ENCODE peak calls at places on chromosomes 4 and X, in nine cellular contexts. J is AG09309, K is fibroblast of pulmonary artery, F is RWPE2, L is cardiac fibroblast, Y is heart left ventricle, P is AG10803, N is astrocyte of the spinal cord, M is lower leg skin. W is an unnamed sample.

GRCh38 chrX:69000857-69001256 is 164.4 kb downstream of the PJA1 start:
- DNase-seq in L (no peak), F (no peak), P (no peak), N (no peak), M (no peak), J (no peak), Y (no peak), K (no peak), W (no peak)

GRCh38 chrX:16528620-16529019 is 121.3 kb upstream of the S100G start:
- DNase-seq in N (no peak), K (no peak), F (no peak), P (no peak), J (no peak), L (no peak), M (no peak), Y (no peak), W (no peak)

GRCh38 chrX:153926863-153927685 is 1.0 kb upstream of the ARHGAP4 start:
- DNase-seq in Y (peak), J (no peak), F (no peak), N (no peak), L (peak), K (peak), P (peak), M (no peak), W (peak)

GRCh38 chr4:39636786-39637185 is 1.9 kb downstream of the SMIM14 start:
- DNase-seq in L (peak), J (no peak), F (no peak), P (no peak), M (peak), N (peak), Y (no peak), K (no peak), W (no peak)

GRCh38 chrX:150533863-150534262 is 34.6 kb upstream of the MTM1 start:
- DNase-seq in J (no peak), N (no peak), M (no peak), K (no peak), L (no peak), P (no peak), Y (no peak), F (no peak), W (no peak)

GRCh38 chr4:10421344-10422055 is 35.7 kb downstream of the ZNF518B start:
- DNase-seq in Y (no peak), P (no peak), F (no peak), J (no peak), K (no peak), N (no peak), M (no peak), L (no peak), W (no peak)

GRCh38 chr4:46254788-46255187 is 130.9 kb upstream of the GABRG1 start:
- DNase-seq in K (no peak), J (no peak), L (peak), Y (no peak), P (no peak), N (peak), M (no peak), F (no peak), W (no peak)

GRCh38 chrX:136162827-136163427 is 15.6 kb downstream of the FHL1 start:
- DNase-seq in P (peak), K (peak), F (no peak), N (peak), Y (peak), L (peak), M (no peak), J (no peak), W (peak)

GRCh38 chrX:79147477-79147876 is 3.0 kb downstream of the GPR174 start:
- DNase-seq in K (no peak), P (no peak), M (no peak), J (no peak), N (no peak), F (no peak), L (no peak), Y (no peak), W (no peak)

GRCh38 chr4:105909699-105910340 is 14.5 kb downstream of the NPNT start:
- DNase-seq in K (no peak), F (peak), P (no peak), M (no peak), L (no peak), J (no peak), Y (no peak), N (no peak), W (peak)

GRCh38 chrX:153438522-153438921 is 7.3 kb downstream of the TREX2 start:
- DNase-seq in P (peak), J (no peak), K (peak), L (peak), M (no peak), N (peak), F (no peak), Y (no peak), W (no peak)

GRCh38 chr4:5708829-5709680 is 696 bp upstream of the EVC2 start:
- DNase-seq in J (no peak), Y (no peak), K (no peak), L (no peak), P (peak), F (no peak), M (no peak), N (no peak), W (no peak)

GRCh38 chr4:71141125-71141524 is 147.7 kb downstream of the DCK start:
- DNase-seq in J (no peak), L (no peak), F (no peak), M (no peak), Y (no peak), P (no peak), N (no peak), K (peak), W (no peak)

GRCh38 chrX:102018208-102018607 is 86.4 kb upstream of the ZMAT1 start:
- DNase-seq in M (no peak), P (no peak), L (no peak), N (no peak), J (no peak), Y (no peak), K (no peak), F (no peak), W (no peak)

GRCh38 chrX:53716328-53717088 is 30.0 kb upstream of the HUWE1 start:
- DNase-seq in L (no peak), M (no peak), K (peak), F (no peak), N (peak), P (peak), J (no peak), Y (no peak), W (peak)

GRCh38 chrX:136130931-136131843 is 16.1 kb upstream of the FHL1 start:
- DNase-seq in F (peak), P (peak), J (peak), Y (no peak), N (peak), M (no peak), K (peak), L (peak), W (peak)

GRCh38 chr4:153507679-153508073 is 41.5 kb downstream of the TMEM131L start:
- DNase-seq in P (no peak), F (no peak), K (no peak), Y (no peak), M (no peak), L (no peak), J (no peak), N (no peak), W (no peak)

GRCh38 chr4:11418610-11419009 is 10.1 kb downstream of the HS3ST1 start:
- DNase-seq in F (no peak), J (no peak), K (no peak), L (no peak), M (no peak), Y (no peak), P (no peak), N (no peak), W (no peak)

GRCh38 chr4:166091914-166092510 is 219.0 kb downstream of the TLL1 start:
- DNase-seq in M (no peak), N (peak), J (peak), L (peak), P (peak), F (no peak), Y (no peak), K (peak), W (peak)

GRCh38 chr4:77193511-77194236 is 36.7 kb downstream of the CCNG2 start:
- DNase-seq in K (no peak), Y (peak), P (no peak), J (no peak), N (no peak), M (peak), F (no peak), L (no peak), W (no peak)

GRCh38 chr4:151865327-151865726 is 104.5 kb upstream of the GATB start:
- DNase-seq in P (no peak), J (no peak), F (no peak), K (no peak), L (no peak), Y (peak), N (no peak), M (no peak), W (no peak)

GRCh38 chr4:125010776-125011503 is 298.4 kb upstream of the ANKRD50 start:
- DNase-seq in M (no peak), K (peak), J (no peak), Y (no peak), F (no peak), N (no peak), L (no peak), P (no peak), W (peak)

GRCh38 chr4:110344165-110344564 is 131.8 kb upstream of the ENPEP start:
- DNase-seq in F (no peak), N (peak), P (no peak), K (peak), Y (no peak), L (peak), J (no peak), M (no peak), W (peak)

GRCh38 chrX:44961817-44962607 is 89.0 kb downstream of the KDM6A start:
- DNase-seq in P (no peak), J (no peak), L (no peak), N (no peak), F (no peak), M (no peak), K (no peak), Y (no peak), W (no peak)

GRCh38 chr4:148774134-148774533 is 331.9 kb upstream of the NR3C2 start:
- DNase-seq in Y (no peak), P (no peak), L (no peak), J (no peak), F (no peak), K (no peak), M (no peak), N (no peak), W (no peak)

GRCh38 chr4:148773313-148773712 is 331.1 kb upstream of the NR3C2 start:
- DNase-seq in L (no peak), Y (no peak), F (no peak), N (no peak), K (no peak), P (no peak), M (no peak), J (no peak), W (no peak)

GRCh38 chr4:148770848-148771247 is 328.6 kb upstream of the NR3C2 start:
- DNase-seq in J (no peak), K (no peak), Y (no peak), N (no peak), L (no peak), P (no peak), M (no peak), F (no peak), W (no peak)

GRCh38 chr4:148764720-148765119 is 322.5 kb upstream of the NR3C2 start:
- DNase-seq in J (no peak), M (no peak), Y (no peak), N (no peak), L (no peak), P (no peak), K (no peak), F (no peak), W (no peak)

GRCh38 chr4:148770377-148770776 is 328.2 kb upstream of the NR3C2 start:
- DNase-seq in L (no peak), K (no peak), N (no peak), M (no peak), J (no peak), Y (no peak), F (no peak), P (no peak), W (no peak)
- TF ChIP-seq CTCF in L (no peak), K (no peak), N (no peak), M (no peak), J (no peak), Y (peak), F (no peak), P (no peak), W (no peak)

GRCh38 chr4:139665079-139665689 is 435 bp upstream of the MGST2 start:
- DNase-seq in F (no peak), L (no peak), M (no peak), K (no peak), Y (no peak), N (no peak), P (no peak), J (no peak), W (no peak)
- H3K4me3 ChIP-seq in F (peak), L (peak), M (no peak), K (peak), Y (peak), N (peak), P (peak), J (peak), W (peak)

DNA sequence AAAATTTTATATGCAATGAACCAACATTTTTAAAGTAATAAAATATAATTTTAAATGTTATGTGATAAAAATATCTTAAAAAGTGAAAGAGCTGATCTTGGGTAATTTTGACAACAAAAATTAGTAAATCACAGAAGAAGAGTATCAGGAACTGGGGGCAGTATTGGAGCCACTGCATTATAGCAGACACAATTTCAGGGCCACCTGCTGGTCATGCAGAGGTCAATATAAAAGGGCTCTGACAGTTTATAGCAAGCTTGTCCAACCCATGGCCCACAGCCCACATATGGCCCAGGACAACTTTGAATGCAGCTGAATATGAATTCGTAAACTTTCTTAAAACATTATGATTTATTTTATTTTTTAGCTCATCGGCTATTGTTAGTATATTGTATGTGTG is 13.0 kb upstream of the LEF1 start:
- DNase-seq in K (no peak), F (no peak), P (no peak), M (no peak), Y (no peak), N (no peak), L (no peak), J (no peak), W (no peak)
- TF ChIP-seq CTCF in K (no peak), F (peak), P (peak), M (no peak), Y (no peak), N (no peak), L (no peak), J (no peak), W (no peak)

DNA sequence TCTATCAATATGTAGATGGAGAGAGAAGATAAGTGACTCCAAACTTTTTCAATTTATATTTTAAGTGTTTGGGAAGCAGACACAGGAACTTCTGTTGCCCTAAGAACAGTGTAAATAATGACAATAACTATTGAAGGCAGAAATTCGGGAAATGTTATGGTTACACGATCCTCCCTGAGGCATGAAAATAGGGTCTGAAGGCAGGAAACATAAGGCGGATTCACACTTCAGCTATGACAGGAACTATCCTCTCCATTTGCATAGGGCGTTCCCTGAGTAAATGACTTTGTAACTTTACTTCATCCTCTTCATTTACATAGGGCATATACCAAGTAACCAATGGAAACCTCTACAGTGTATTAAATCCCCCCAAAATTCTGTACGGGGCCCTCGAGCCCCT is 2504.4 kb downstream of the ARAP2 start:
- DNase-seq in J (no peak), F (no peak), L (no peak), Y (no peak), M (no peak), K (no peak), N (no peak), P (no peak), W (no peak)
- H3K4me3 ChIP-seq in J (no peak), F (no peak), L (no peak), Y (no peak), M (no peak), K (no peak), N (no peak), P (no peak), W (no peak)

DNA sequence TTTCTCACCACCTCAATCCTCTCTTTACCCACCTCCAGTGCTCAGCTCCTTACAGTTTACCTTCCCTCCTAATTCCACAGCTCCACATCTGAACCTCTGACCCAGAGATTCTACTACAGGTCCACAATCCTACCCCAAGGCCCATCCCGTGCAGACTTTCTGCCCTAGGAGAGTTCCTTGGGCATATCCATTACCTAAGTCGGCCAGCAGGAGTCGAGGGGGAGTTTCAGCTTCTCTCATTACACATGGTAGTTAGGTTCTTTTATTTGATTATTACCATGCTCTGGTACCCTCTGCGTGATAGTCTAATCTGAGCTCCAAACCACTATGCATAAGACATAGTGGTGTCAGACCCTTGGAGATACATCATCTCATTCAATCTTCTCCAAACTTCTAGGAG is 117.9 kb downstream of the SH3RF1 start:
- DNase-seq in J (no peak), K (no peak), P (no peak), F (no peak), N (no peak), Y (no peak), L (no peak), M (no peak), W (no peak)
- TF ChIP-seq CTCF in J (peak), K (peak), P (peak), F (no peak), N (no peak), Y (no peak), L (peak), M (no peak), W (peak)

GRCh38 chr4:38065900-38066299 is 105.7 kb downstream of the PTTG2 start:
- DNase-seq in N (no peak), L (no peak), Y (no peak), F (no peak), K (no peak), J (no peak), P (no peak), M (no peak), W (no peak)

GRCh38 chr4:38062894-38063168 is 102.6 kb downstream of the PTTG2 start:
- DNase-seq in L (no peak), J (no peak), M (no peak), F (no peak), K (no peak), N (no peak), Y (no peak), P (no peak), W (no peak)

GRCh38 chr4:38065181-38065580 is 105.0 kb downstream of the PTTG2 start:
- DNase-seq in F (no peak), P (no peak), Y (no peak), M (peak), N (no peak), L (no peak), J (no peak), K (no peak), W (no peak)

GRCh38 chr4:38060829-38061431 is 100.7 kb downstream of the PTTG2 start:
- DNase-seq in M (no peak), Y (no peak), K (peak), N (peak), L (peak), J (no peak), F (no peak), P (no peak), W (no peak)

DNA sequence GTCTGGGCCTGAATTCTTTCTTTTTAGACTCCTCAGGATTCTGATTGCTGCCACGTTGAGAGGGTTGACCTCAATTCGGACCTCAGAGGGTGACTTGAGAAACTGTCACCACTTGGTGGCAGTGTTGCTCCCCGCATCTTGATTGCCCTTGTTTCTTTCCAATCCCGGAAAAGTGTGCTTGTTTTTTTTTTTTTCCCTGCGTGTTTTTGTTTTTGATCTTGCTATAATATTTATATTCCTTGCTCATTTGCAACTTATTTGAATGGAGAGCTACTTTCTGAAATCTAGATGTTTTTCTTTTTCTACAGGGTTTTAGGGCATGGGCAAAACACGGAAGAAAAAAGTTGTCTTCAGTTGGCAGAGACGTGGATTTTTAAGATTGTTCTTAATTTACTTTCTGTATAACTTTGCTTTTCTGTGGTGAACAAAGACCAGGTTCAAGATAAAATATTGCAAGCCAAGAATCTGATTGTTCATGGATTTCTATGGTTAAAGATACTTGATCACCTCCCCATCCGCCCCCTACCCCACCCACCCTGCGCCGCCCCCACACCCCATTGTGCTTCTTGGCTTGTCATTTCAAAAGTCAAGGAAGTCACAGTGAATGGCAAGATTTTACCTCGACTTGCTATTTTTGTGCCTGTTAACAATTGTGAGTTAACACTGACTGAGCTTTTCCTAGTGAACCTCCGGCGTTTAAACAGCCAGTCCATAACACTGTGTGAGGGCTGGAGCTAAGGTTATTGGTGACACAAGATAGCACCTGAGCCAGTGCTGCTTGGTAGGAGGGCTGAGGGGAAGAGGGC is 102.1 kb downstream of the PTTG2 start:
- DNase-seq in Y (peak), M (peak), P (peak), J (no peak), N (peak), L (peak), F (no peak), K (peak), W (peak)
- H3K4me3 ChIP-seq in Y (no peak), M (no peak), P (peak), J (no peak), N (peak), L (no peak), F (no peak), K (peak), W (peak)

GRCh38 chr4:87056884-87057283 is 122.1 kb downstream of the AFF1 start:
- DNase-seq in Y (no peak), L (no peak), P (no peak), J (no peak), F (no peak), M (no peak), K (no peak), N (no peak), W (no peak)

GRCh38 chr4:87058272-87059073 is 123.7 kb downstream of the AFF1 start:
- DNase-seq in K (no peak), Y (no peak), J (no peak), M (no peak), F (no peak), L (no peak), N (no peak), P (no peak), W (peak)

GRCh38 chr4:87055340-87055739 is 120.5 kb downstream of the AFF1 start:
- DNase-seq in F (no peak), J (no peak), M (no peak), P (no peak), N (no peak), Y (no peak), K (no peak), L (peak), W (no peak)

GRCh38 chr4:87054900-87055299 is 120.1 kb downstream of the AFF1 start:
- DNase-seq in J (no peak), Y (no peak), M (no peak), N (no peak), K (no peak), F (no peak), L (no peak), P (no peak), W (no peak)

GRCh38 chr4:87057835-87058234 is 123.0 kb downstream of the AFF1 start:
- DNase-seq in N (peak), F (no peak), J (no peak), K (no peak), M (no peak), P (no peak), L (no peak), Y (no peak), W (peak)
- TF ChIP-seq CTCF in N (no peak), F (no peak), J (no peak), K (no peak), M (no peak), P (no peak), L (no peak), Y (no peak), W (no peak)

W was measured in foreskin fibroblast.